ENCODE peak calls at places on chromosome 21, in five cellular contexts. R is SIG-M5; J is kidney epithelial cell; G is activated CD4-positive, alpha-beta T cell treated with anti-CD3 and anti-CD28 coated beads for 4 hours; P is endothelial cell of umbilical vein. A is an unnamed sample.

GRCh38 chr21:37008705-37009104 is 2.2 kb downstream of the RIPPLY3 start:
- DNase-seq in R (no peak), P (no peak), J (no peak), G (no peak), A (no peak)

GRCh38 chr21:44710294-44710665 is 1.1 kb downstream of the TSPEAR start:
- DNase-seq in J (no peak), P (no peak), R (no peak), G (no peak), A (no peak)

GRCh38 chr21:46207006-46207919 is 21.3 kb downstream of the LSS start:
- DNase-seq in J (no peak), P (no peak), G (no peak), R (no peak), A (no peak)

GRCh38 chr21:45088729-45089128 is 14.3 kb downstream of the ADARB1 start:
- DNase-seq in R (no peak), P (no peak), J (no peak), G (no peak), A (no peak)

GRCh38 chr21:41425954-41426655 is at the start of gene MX1:
- DNase-seq in G (peak), P (peak), R (no peak), J (no peak), A (peak)

GRCh38 chr21:31260790-31261189 is 83.3 kb downstream of the TIAM1 start:
- DNase-seq in G (no peak), J (no peak), R (no peak), P (no peak), A (no peak)

GRCh38 chr21:34986561-34987533 is 62.3 kb downstream of the RUNX1 start:
- DNase-seq in J (peak), R (no peak), P (no peak), G (peak), A (no peak)

GRCh38 chr21:33394260-33394659 is 9.0 kb upstream of the IFNGR2 start:
- DNase-seq in G (no peak), R (peak), J (no peak), P (no peak), A (no peak)

GRCh38 chr21:16192900-16193299 is 463.1 kb downstream of the USP25 start:
- DNase-seq in P (no peak), R (no peak), J (peak), G (no peak), A (no peak)

GRCh38 chr21:44528634-44528995 is 11.4 kb downstream of the KRTAP10-1 start:
- DNase-seq in R (no peak), J (no peak), G (no peak), P (no peak), A (no peak)

GRCh38 chr21:31873275-31873695 is 465 bp downstream of the HUNK start:
- DNase-seq in R (no peak), G (no peak), J (no peak), P (no peak), A (no peak)

GRCh38 chr21:32336711-32337110 is 38.1 kb downstream of the MRAP start:
- DNase-seq in G (no peak), P (no peak), J (no peak), R (no peak), A (peak)

GRCh38 chr21:17775431-17776126 is 43.6 kb downstream of the C21orf91 start:
- DNase-seq in G (peak), P (no peak), R (no peak), J (no peak), A (no peak)

GRCh38 chr21:41955516-41955915 is 1.7 kb upstream of the C2CD2 start:
- DNase-seq in P (no peak), R (no peak), J (no peak), G (no peak), A (no peak)

GRCh38 chr21:45902292-45902995 is 79.1 kb upstream of the COL6A1 start:
- DNase-seq in G (no peak), P (no peak), J (no peak), R (no peak), A (no peak)

GRCh38 chr21:39559511-39559910 is 53.2 kb upstream of the B3GALT5 start:
- DNase-seq in J (no peak), R (no peak), P (no peak), G (no peak), A (no peak)

GRCh38 chr21:42414553-42414927 is 10.8 kb downstream of the UBASH3A start:
- DNase-seq in G (no peak), R (no peak), J (no peak), P (no peak), A (no peak)

GRCh38 chr21:35400233-35400939 is 351.3 kb upstream of the RUNX1 start:
- DNase-seq in J (peak), G (peak), P (peak), R (peak), A (peak)

GRCh38 chr21:34949045-34949444 is 100.1 kb downstream of the RUNX1 start:
- DNase-seq in R (no peak), G (no peak), P (no peak), J (no peak), A (no peak)

GRCh38 chr21:44718571-44718970 is 7.2 kb upstream of the TSPEAR start:
- DNase-seq in J (no peak), P (no peak), R (no peak), G (no peak), A (no peak)

GRCh38 chr21:20258542-20258941 is 739.7 kb upstream of the NCAM2 start:
- DNase-seq in G (no peak), P (no peak), R (no peak), J (no peak), A (no peak)

GRCh38 chr21:15826147-15826780 is 96.5 kb downstream of the USP25 start:
- DNase-seq in J (no peak), R (no peak), G (peak), P (peak), A (peak)

GRCh38 chr21:44510508-44511218 is 29.3 kb downstream of the KRTAP10-1 start:
- DNase-seq in G (peak), R (no peak), J (peak), P (peak), A (peak)

GRCh38 chr21:32771134-32771523 is 426 bp downstream of the PAXBP1 start:
- DNase-seq in R (no peak), G (no peak), P (no peak), J (peak), A (peak)

GRCh38 chr21:32186843-32187242 is 92.0 kb downstream of the MIS18A start:
- DNase-seq in P (no peak), J (no peak), G (no peak), R (no peak), A (no peak)

GRCh38 chr21:44024895-44025353 is 12.8 kb downstream of the TRAPPC10 start:
- DNase-seq in G (no peak), J (no peak), R (peak), P (peak), A (peak)

GRCh38 chr21:34511787-34512451 is at the start of gene KCNE1:
- DNase-seq in R (peak), P (no peak), J (no peak), G (no peak), A (no peak)

GRCh38 chr21:46154155-46154954 is 1.0 kb downstream of the FTCD start:
- DNase-seq in J (no peak), P (no peak), R (no peak), G (no peak), A (no peak)

GRCh38 chr21:31501921-31502320 is 157.6 kb upstream of the SOD1 start:
- DNase-seq in R (no peak), P (no peak), J (no peak), G (no peak), A (no peak)

GRCh38 chr21:44349847-44350772 is 3.3 kb upstream of the TRPM2 start:
- DNase-seq in R (no peak), P (no peak), J (no peak), G (no peak), A (no peak)

GRCh38 chr21:20040768-20041167 is 957.4 kb upstream of the NCAM2 start:
- DNase-seq in G (no peak), J (no peak), R (no peak), P (peak), A (no peak)

GRCh38 chr21:33373451-33373850 is 29.8 kb upstream of the IFNGR2 start:
- DNase-seq in P (no peak), G (no peak), R (no peak), J (no peak), A (no peak)

GRCh38 chr21:35266546-35266945 is 217.4 kb upstream of the RUNX1 start:
- DNase-seq in G (no peak), J (no peak), P (no peak), R (no peak), A (no peak)

GRCh38 chr21:17829472-17829871 is 10.3 kb upstream of the C21orf91 start:
- DNase-seq in P (no peak), J (no peak), R (no peak), G (no peak), A (no peak)

GRCh38 chr21:29064850-29065481 is 8.5 kb downstream of the CCT8 start:
- DNase-seq in R (peak), G (no peak), J (no peak), P (no peak), A (no peak)

GRCh38 chr21:42649122-42650032 is 4.0 kb upstream of the PDE9A start:
- DNase-seq in G (no peak), P (no peak), J (no peak), R (no peak), A (no peak)

GRCh38 chr21:24375201-24375600 is 1232.1 kb downstream of the MRPL39 start:
- DNase-seq in J (no peak), R (no peak), G (peak), P (no peak), A (no peak)

GRCh38 chr21:21682172-21682571 is 684.0 kb downstream of the NCAM2 start:
- DNase-seq in J (no peak), R (no peak), G (no peak), P (no peak), A (no peak)

A was measured in dermis blood vessel endothelial cell.